ENCODE peak calls at places on chromosomes 4 and X, in nine cellular contexts. U is CD4-positive, CD25-positive, alpha-beta regulatory T cell; J is ecto neural progenitor cell; V is NCI-H2081; D is GM13977; B is activated CD8-positive, alpha-beta memory T cell treated with anti-CD3 and anti-CD28 coated beads, Interleukin-2, amount 50 U/mL, for 48 hours; A is H9; T is posterior cingulate gyrus; L is CD4-positive, alpha-beta T cell. C is an unnamed sample.

GRCh38 chr4:150104401-150105027 is 26.3 kb downstream of the DCLK2 start:
- DNase-seq in U (no peak), J (no peak), V (no peak), D (no peak), B (no peak), A (no peak), T (no peak), L (no peak), C (no peak)

GRCh38 chr4:47373174-47373573 is 90.3 kb downstream of the COMMD8 start:
- DNase-seq in U (no peak), J (no peak), V (no peak), D (no peak), B (no peak), A (no peak), T (no peak), L (no peak), C (peak; percentile 19)

GRCh38 chr4:8676676-8677075 is 84.1 kb downstream of the CPZ start:
- DNase-seq in U (no peak), J (no peak), V (no peak), D (no peak), B (no peak), A (no peak), T (no peak), L (no peak), C (no peak)

GRCh38 chrX:131288738-131289511 is at the start of gene IGSF1:
- DNase-seq in U (no peak), J (peak; percentile 65), V (no peak), D (no peak), B (no peak), A (peak; percentile 90), T (peak; percentile 66), L (no peak), C (no peak)

GRCh38 chrX:44343412-44343942 is at the start of gene EFHC2:
- DNase-seq in U (peak; percentile 47), J (peak; percentile 54), V (no peak), D (no peak), B (peak; percentile 58), A (peak; percentile 38), T (peak; percentile 12), L (peak; percentile 33), C (peak; percentile 20)

GRCh38 chrX:148811236-148811635 is 310.8 kb downstream of the AFF2 start:
- DNase-seq in U (no peak), J (no peak), V (no peak), D (no peak), B (no peak), A (no peak), T (no peak), L (no peak), C (no peak)

GRCh38 chr4:142408003-142408441 is 438.1 kb downstream of the INPP4B start:
- DNase-seq in U (no peak), J (no peak), V (no peak), D (no peak), B (no peak), A (no peak), T (no peak), L (no peak), C (no peak)

GRCh38 chrX:150372280-150372679 is 9.2 kb downstream of the MAMLD1 start:
- DNase-seq in U (no peak), J (no peak), V (no peak), D (no peak), B (no peak), A (no peak), T (peak; percentile 40), L (no peak), C (no peak)

GRCh38 chr4:87559090-87559837 is 30.1 kb upstream of the SPARCL1 start:
- DNase-seq in U (peak; percentile 44), J (no peak), V (peak; percentile 82), D (no peak), B (peak; percentile 53), A (peak; percentile 58), T (no peak), L (peak; percentile 7), C (no peak)

GRCh38 chrX:79601336-79602131 is 234.4 kb upstream of the ITM2A start:
- DNase-seq in U (no peak), J (no peak), V (no peak), D (no peak), B (no peak), A (no peak), T (no peak), L (no peak), C (no peak)

GRCh38 chrX:136275553-136275952 is 24.4 kb upstream of the MAP7D3 start:
- DNase-seq in U (no peak), J (no peak), V (no peak), D (no peak), B (no peak), A (no peak), T (no peak), L (no peak), C (no peak)

GRCh38 chrX:138191998-138192397 is 519.5 kb downstream of the FGF13 start:
- DNase-seq in U (no peak), J (peak; percentile 46), V (no peak), D (peak; percentile 5), B (no peak), A (peak; percentile 29), T (peak; percentile 9), L (no peak), C (peak; percentile 1)

GRCh38 chr4:25984796-25985195 is 70.8 kb downstream of the SMIM20 start:
- DNase-seq in U (no peak), J (peak; percentile 16), V (no peak), D (no peak), B (no peak), A (no peak), T (no peak), L (no peak), C (no peak)

GRCh38 chr4:149077142-149077541 is 634.9 kb upstream of the NR3C2 start:
- DNase-seq in U (no peak), J (no peak), V (no peak), D (no peak), B (no peak), A (no peak), T (no peak), L (no peak), C (no peak)

GRCh38 chr4:5524900-5525299 is 183.5 kb downstream of the EVC2 start:
- DNase-seq in U (no peak), J (no peak), V (no peak), D (no peak), B (no peak), A (no peak), T (no peak), L (no peak), C (no peak)

GRCh38 chrX:40039887-40040286 is 57.9 kb downstream of the BCOR start:
- DNase-seq in U (no peak), J (no peak), V (no peak), D (no peak), B (no peak), A (no peak), T (no peak), L (no peak), C (no peak)

GRCh38 chrX:31423575-31424284 is 351.9 kb upstream of the FTHL17 start:
- DNase-seq in U (no peak), J (no peak), V (peak; percentile 62), D (peak; percentile 9), B (no peak), A (peak; percentile 31), T (peak; percentile 10), L (no peak), C (no peak)

GRCh38 chrX:53163436-53163835 is 61.6 kb downstream of the KDM5C start:
- DNase-seq in U (no peak), J (no peak), V (no peak), D (no peak), B (no peak), A (no peak), T (no peak), L (no peak), C (no peak)

C was measured in GM13976.